ENCODE peak calls at places on chromosomes 12 and 14, in eight cellular contexts. One of them, this sample, is unnamed.

GRCh38 chr12:82682851-82683261 is 3.9 kb upstream of the TMTC2 start:
- DNase-seq in colonic mucosa: no peak
- DNase-seq in ovary: no peak
- DNase-seq in CD4-positive, CD25-positive, alpha-beta regulatory T cell: no peak
- DNase-seq in psoas muscle: no peak
- DNase-seq in IMR-90: no peak
- DNase-seq in CD4-positive, alpha-beta memory T cell: no peak
- DNase-seq in CD4-positive, alpha-beta T cell: no peak
- DNase-seq in this sample: no peak

GRCh38 chr12:122983789-122984515 is 3.5 kb downstream of the ARL6IP4 start:
- DNase-seq in colonic mucosa: no peak
- DNase-seq in ovary: peak
- DNase-seq in CD4-positive, CD25-positive, alpha-beta regulatory T cell: no peak
- DNase-seq in psoas muscle: no peak
- DNase-seq in IMR-90: no peak
- DNase-seq in CD4-positive, alpha-beta memory T cell: no peak
- DNase-seq in CD4-positive, alpha-beta T cell: no peak
- DNase-seq in this sample: no peak

GRCh38 chr12:107845980-107846659 is 71.6 kb downstream of the ASCL4 start:
- DNase-seq in colonic mucosa: no peak
- DNase-seq in ovary: no peak
- DNase-seq in CD4-positive, CD25-positive, alpha-beta regulatory T cell: no peak
- DNase-seq in psoas muscle: no peak
- DNase-seq in IMR-90: no peak
- DNase-seq in CD4-positive, alpha-beta memory T cell: no peak
- DNase-seq in CD4-positive, alpha-beta T cell: no peak
- DNase-seq in this sample: peak

GRCh38 chr14:74940956-74941565 is 14.3 kb downstream of the PGF start:
- DNase-seq in colonic mucosa: no peak
- DNase-seq in ovary: no peak
- DNase-seq in CD4-positive, CD25-positive, alpha-beta regulatory T cell: no peak
- DNase-seq in psoas muscle: no peak
- DNase-seq in IMR-90: no peak
- DNase-seq in CD4-positive, alpha-beta memory T cell: no peak
- DNase-seq in CD4-positive, alpha-beta T cell: no peak
- DNase-seq in this sample: no peak

GRCh38 chr14:35533357-35534129 is 421 bp upstream of the INSM2 start:
- DNase-seq in colonic mucosa: peak
- DNase-seq in ovary: peak
- DNase-seq in CD4-positive, CD25-positive, alpha-beta regulatory T cell: peak
- DNase-seq in psoas muscle: peak
- DNase-seq in IMR-90: peak
- DNase-seq in CD4-positive, alpha-beta memory T cell: peak
- DNase-seq in CD4-positive, alpha-beta T cell: peak
- DNase-seq in this sample: peak

GRCh38 chr12:42084522-42084921 is 60.2 kb downstream of the GXYLT1 start:
- DNase-seq in colonic mucosa: no peak
- DNase-seq in ovary: no peak
- DNase-seq in CD4-positive, CD25-positive, alpha-beta regulatory T cell: no peak
- DNase-seq in psoas muscle: no peak
- DNase-seq in IMR-90: peak
- DNase-seq in CD4-positive, alpha-beta memory T cell: no peak
- DNase-seq in CD4-positive, alpha-beta T cell: no peak
- DNase-seq in this sample: no peak

GRCh38 chr12:119642986-119643385 is 24.9 kb upstream of the PRKAB1 start:
- DNase-seq in colonic mucosa: no peak
- DNase-seq in ovary: no peak
- DNase-seq in CD4-positive, CD25-positive, alpha-beta regulatory T cell: no peak
- DNase-seq in psoas muscle: no peak
- DNase-seq in IMR-90: no peak
- DNase-seq in CD4-positive, alpha-beta memory T cell: no peak
- DNase-seq in CD4-positive, alpha-beta T cell: no peak
- DNase-seq in this sample: no peak

GRCh38 chr14:72443991-72444431 is 449.9 kb downstream of the DPF3 start:
- DNase-seq in colonic mucosa: no peak
- DNase-seq in ovary: no peak
- DNase-seq in CD4-positive, CD25-positive, alpha-beta regulatory T cell: peak
- DNase-seq in psoas muscle: no peak
- DNase-seq in IMR-90: no peak
- DNase-seq in CD4-positive, alpha-beta memory T cell: peak
- DNase-seq in CD4-positive, alpha-beta T cell: no peak
- DNase-seq in this sample: no peak

GRCh38 chr14:104639889-104640548 is 35.4 kb upstream of the TMEM179 start:
- DNase-seq in colonic mucosa: peak
- DNase-seq in ovary: peak
- DNase-seq in CD4-positive, CD25-positive, alpha-beta regulatory T cell: peak
- DNase-seq in psoas muscle: peak
- DNase-seq in IMR-90: peak
- DNase-seq in CD4-positive, alpha-beta memory T cell: peak
- DNase-seq in CD4-positive, alpha-beta T cell: peak
- DNase-seq in this sample: peak

GRCh38 chr12:113470871-113471618 is 626 bp downstream of the LHX5 start:
- DNase-seq in colonic mucosa: no peak
- DNase-seq in ovary: no peak
- DNase-seq in CD4-positive, CD25-positive, alpha-beta regulatory T cell: no peak
- DNase-seq in psoas muscle: no peak
- DNase-seq in IMR-90: no peak
- DNase-seq in CD4-positive, alpha-beta memory T cell: no peak
- DNase-seq in CD4-positive, alpha-beta T cell: no peak
- DNase-seq in this sample: no peak

GRCh38 chr12:108457006-108457733 is 57.9 kb upstream of the FICD start:
- DNase-seq in colonic mucosa: no peak
- DNase-seq in ovary: no peak
- DNase-seq in CD4-positive, CD25-positive, alpha-beta regulatory T cell: peak
- DNase-seq in psoas muscle: no peak
- DNase-seq in IMR-90: peak
- DNase-seq in CD4-positive, alpha-beta memory T cell: peak
- DNase-seq in CD4-positive, alpha-beta T cell: no peak
- DNase-seq in this sample: peak

GRCh38 chr14:94391284-94391914 is 3.0 kb upstream of the SERPINA1 start:
- DNase-seq in colonic mucosa: no peak
- DNase-seq in ovary: no peak
- DNase-seq in CD4-positive, CD25-positive, alpha-beta regulatory T cell: no peak
- DNase-seq in psoas muscle: no peak
- DNase-seq in IMR-90: no peak
- DNase-seq in CD4-positive, alpha-beta memory T cell: no peak
- DNase-seq in CD4-positive, alpha-beta T cell: no peak
- DNase-seq in this sample: no peak

GRCh38 chr12:63862187-63863107 is 17.9 kb downstream of the SRGAP1 start:
- DNase-seq in colonic mucosa: peak
- DNase-seq in ovary: no peak
- DNase-seq in CD4-positive, CD25-positive, alpha-beta regulatory T cell: no peak
- DNase-seq in psoas muscle: no peak
- DNase-seq in IMR-90: no peak
- DNase-seq in CD4-positive, alpha-beta memory T cell: no peak
- DNase-seq in CD4-positive, alpha-beta T cell: no peak
- DNase-seq in this sample: no peak

DNA sequence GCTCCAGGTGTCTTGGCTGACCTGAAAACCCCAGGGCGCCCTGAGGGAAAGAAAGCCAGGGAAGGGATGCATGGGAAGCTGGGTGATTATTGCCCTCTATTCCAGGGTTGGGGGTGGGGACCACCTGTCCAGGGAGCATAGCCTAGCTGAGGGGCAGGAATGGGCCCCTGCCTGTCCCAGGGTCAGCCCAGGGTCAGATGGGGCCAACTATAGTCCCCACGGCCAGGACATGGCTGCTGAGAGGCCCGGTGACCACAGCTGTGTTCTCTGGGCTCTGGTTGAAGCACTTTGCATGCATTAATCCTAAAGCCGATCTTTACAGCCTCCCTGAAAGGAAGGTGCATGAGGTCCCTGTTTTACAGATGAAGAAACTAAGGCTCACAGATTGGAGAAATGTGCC is 30.1 kb upstream of the ZFP36L1 start:
- DNase-seq in colonic mucosa: no peak
- DNase-seq in ovary: no peak
- DNase-seq in CD4-positive, CD25-positive, alpha-beta regulatory T cell: no peak
- DNase-seq in psoas muscle: no peak
- DNase-seq in IMR-90: no peak
- DNase-seq in CD4-positive, alpha-beta memory T cell: no peak
- DNase-seq in CD4-positive, alpha-beta T cell: no peak
- DNase-seq in this sample: no peak
- H3K27ac ChIP-seq in colonic mucosa: no peak
- H3K27ac ChIP-seq in ovary: no peak
- H3K27ac ChIP-seq in CD4-positive, CD25-positive, alpha-beta regulatory T cell: no peak
- H3K27ac ChIP-seq in psoas muscle: no peak
- H3K27ac ChIP-seq in IMR-90: no peak
- H3K27ac ChIP-seq in CD4-positive, alpha-beta memory T cell: no peak
- H3K27ac ChIP-seq in CD4-positive, alpha-beta T cell: no peak
- H3K27ac ChIP-seq in this sample: peak

GRCh38 chr12:53044896-53045571 is 4.8 kb upstream of the TNS2 start:
- DNase-seq in colonic mucosa: no peak
- DNase-seq in ovary: no peak
- DNase-seq in CD4-positive, CD25-positive, alpha-beta regulatory T cell: no peak
- DNase-seq in psoas muscle: peak
- DNase-seq in IMR-90: no peak
- DNase-seq in CD4-positive, alpha-beta memory T cell: no peak
- DNase-seq in CD4-positive, alpha-beta T cell: no peak
- DNase-seq in this sample: no peak
- H3K27ac ChIP-seq in colonic mucosa: peak
- H3K27ac ChIP-seq in ovary: peak
- H3K27ac ChIP-seq in CD4-positive, CD25-positive, alpha-beta regulatory T cell: no peak
- H3K27ac ChIP-seq in psoas muscle: peak
- H3K27ac ChIP-seq in IMR-90: no peak
- H3K27ac ChIP-seq in CD4-positive, alpha-beta memory T cell: no peak
- H3K27ac ChIP-seq in CD4-positive, alpha-beta T cell: no peak
- H3K27ac ChIP-seq in this sample: peak

DNA sequence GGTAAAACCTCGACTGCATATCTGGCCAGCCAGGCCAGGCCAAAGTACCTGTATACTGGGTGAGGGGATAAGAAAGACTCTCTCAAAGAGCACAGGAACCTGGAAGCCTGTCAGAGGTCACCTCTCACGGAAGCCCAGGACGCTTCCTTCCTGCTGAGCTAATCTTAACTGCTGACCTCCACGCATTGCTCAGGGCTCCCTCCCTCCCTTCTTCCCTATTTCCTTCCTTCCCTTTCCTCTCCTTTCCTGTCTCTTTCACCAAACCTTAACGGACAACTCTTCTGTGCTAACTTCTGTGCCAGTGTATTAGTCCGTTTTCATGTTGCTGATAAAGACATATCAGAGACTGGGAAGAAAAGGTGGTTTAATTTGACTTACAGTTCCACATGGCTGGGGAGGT is 14.8 kb upstream of the RNASE10 start:
- DNase-seq in colonic mucosa: no peak
- DNase-seq in ovary: no peak
- DNase-seq in CD4-positive, CD25-positive, alpha-beta regulatory T cell: no peak
- DNase-seq in psoas muscle: no peak
- DNase-seq in IMR-90: no peak
- DNase-seq in CD4-positive, alpha-beta memory T cell: no peak
- DNase-seq in CD4-positive, alpha-beta T cell: no peak
- DNase-seq in this sample: no peak
- H3K27ac ChIP-seq in colonic mucosa: no peak
- H3K27ac ChIP-seq in ovary: no peak
- H3K27ac ChIP-seq in CD4-positive, CD25-positive, alpha-beta regulatory T cell: no peak
- H3K27ac ChIP-seq in psoas muscle: no peak
- H3K27ac ChIP-seq in IMR-90: no peak
- H3K27ac ChIP-seq in CD4-positive, alpha-beta memory T cell: peak
- H3K27ac ChIP-seq in CD4-positive, alpha-beta T cell: no peak
- H3K27ac ChIP-seq in this sample: no peak

GRCh38 chr12:79563021-79563739 is 127.6 kb downstream of the PAWR start:
- DNase-seq in colonic mucosa: no peak
- DNase-seq in ovary: no peak
- DNase-seq in CD4-positive, CD25-positive, alpha-beta regulatory T cell: no peak
- DNase-seq in psoas muscle: no peak
- DNase-seq in IMR-90: no peak
- DNase-seq in CD4-positive, alpha-beta memory T cell: no peak
- DNase-seq in CD4-positive, alpha-beta T cell: no peak
- DNase-seq in this sample: no peak

GRCh38 chr12:79569679-79570078 is 121.1 kb downstream of the PAWR start:
- DNase-seq in colonic mucosa: no peak
- DNase-seq in ovary: no peak
- DNase-seq in CD4-positive, CD25-positive, alpha-beta regulatory T cell: no peak
- DNase-seq in psoas muscle: no peak
- DNase-seq in IMR-90: no peak
- DNase-seq in CD4-positive, alpha-beta memory T cell: no peak
- DNase-seq in CD4-positive, alpha-beta T cell: no peak
- DNase-seq in this sample: no peak

GRCh38 chr12:79567164-79567563 is 123.6 kb downstream of the PAWR start:
- DNase-seq in colonic mucosa: no peak
- DNase-seq in ovary: no peak
- DNase-seq in CD4-positive, CD25-positive, alpha-beta regulatory T cell: no peak
- DNase-seq in psoas muscle: no peak
- DNase-seq in IMR-90: no peak
- DNase-seq in CD4-positive, alpha-beta memory T cell: no peak
- DNase-seq in CD4-positive, alpha-beta T cell: no peak
- DNase-seq in this sample: no peak

GRCh38 chr12:79561401-79562132 is 129.2 kb downstream of the PAWR start:
- DNase-seq in colonic mucosa: no peak
- DNase-seq in ovary: no peak
- DNase-seq in CD4-positive, CD25-positive, alpha-beta regulatory T cell: no peak
- DNase-seq in psoas muscle: no peak
- DNase-seq in IMR-90: no peak
- DNase-seq in CD4-positive, alpha-beta memory T cell: no peak
- DNase-seq in CD4-positive, alpha-beta T cell: no peak
- DNase-seq in this sample: no peak

GRCh38 chr12:79566452-79566851 is 124.3 kb downstream of the PAWR start:
- DNase-seq in colonic mucosa: no peak
- DNase-seq in ovary: no peak
- DNase-seq in CD4-positive, CD25-positive, alpha-beta regulatory T cell: no peak
- DNase-seq in psoas muscle: no peak
- DNase-seq in IMR-90: peak
- DNase-seq in CD4-positive, alpha-beta memory T cell: no peak
- DNase-seq in CD4-positive, alpha-beta T cell: no peak
- DNase-seq in this sample: peak
- H3K27ac ChIP-seq in colonic mucosa: peak
- H3K27ac ChIP-seq in ovary: no peak
- H3K27ac ChIP-seq in CD4-positive, CD25-positive, alpha-beta regulatory T cell: no peak
- H3K27ac ChIP-seq in psoas muscle: no peak
- H3K27ac ChIP-seq in IMR-90: no peak
- H3K27ac ChIP-seq in CD4-positive, alpha-beta memory T cell: no peak
- H3K27ac ChIP-seq in CD4-positive, alpha-beta T cell: no peak
- H3K27ac ChIP-seq in this sample: no peak

GRCh38 chr12:3250034-3250433 is 172.9 kb downstream of the TSPAN9 start:
- DNase-seq in colonic mucosa: no peak
- DNase-seq in ovary: no peak
- DNase-seq in CD4-positive, CD25-positive, alpha-beta regulatory T cell: no peak
- DNase-seq in psoas muscle: no peak
- DNase-seq in IMR-90: no peak
- DNase-seq in CD4-positive, alpha-beta memory T cell: no peak
- DNase-seq in CD4-positive, alpha-beta T cell: no peak
- DNase-seq in this sample: no peak

GRCh38 chr12:3250576-3250975 is 173.4 kb downstream of the TSPAN9 start:
- DNase-seq in colonic mucosa: no peak
- DNase-seq in ovary: no peak
- DNase-seq in CD4-positive, CD25-positive, alpha-beta regulatory T cell: no peak
- DNase-seq in psoas muscle: peak
- DNase-seq in IMR-90: no peak
- DNase-seq in CD4-positive, alpha-beta memory T cell: no peak
- DNase-seq in CD4-positive, alpha-beta T cell: no peak
- DNase-seq in this sample: no peak

GRCh38 chr12:3251067-3251466 is 173.9 kb downstream of the TSPAN9 start:
- DNase-seq in colonic mucosa: no peak
- DNase-seq in ovary: no peak
- DNase-seq in CD4-positive, CD25-positive, alpha-beta regulatory T cell: no peak
- DNase-seq in psoas muscle: peak
- DNase-seq in IMR-90: no peak
- DNase-seq in CD4-positive, alpha-beta memory T cell: no peak
- DNase-seq in CD4-positive, alpha-beta T cell: no peak
- DNase-seq in this sample: no peak

GRCh38 chr12:3247596-3248270 is 170.6 kb downstream of the TSPAN9 start:
- DNase-seq in colonic mucosa: no peak
- DNase-seq in ovary: no peak
- DNase-seq in CD4-positive, CD25-positive, alpha-beta regulatory T cell: no peak
- DNase-seq in psoas muscle: no peak
- DNase-seq in IMR-90: no peak
- DNase-seq in CD4-positive, alpha-beta memory T cell: no peak
- DNase-seq in CD4-positive, alpha-beta T cell: no peak
- DNase-seq in this sample: no peak

GRCh38 chr12:3249081-3249800 is 172.1 kb downstream of the TSPAN9 start:
- DNase-seq in colonic mucosa: no peak
- DNase-seq in ovary: no peak
- DNase-seq in CD4-positive, CD25-positive, alpha-beta regulatory T cell: no peak
- DNase-seq in psoas muscle: no peak
- DNase-seq in IMR-90: no peak
- DNase-seq in CD4-positive, alpha-beta memory T cell: no peak
- DNase-seq in CD4-positive, alpha-beta T cell: no peak
- DNase-seq in this sample: no peak
- H3K27ac ChIP-seq in colonic mucosa: no peak
- H3K27ac ChIP-seq in ovary: no peak
- H3K27ac ChIP-seq in CD4-positive, CD25-positive, alpha-beta regulatory T cell: no peak
- H3K27ac ChIP-seq in psoas muscle: peak
- H3K27ac ChIP-seq in IMR-90: no peak
- H3K27ac ChIP-seq in CD4-positive, alpha-beta memory T cell: no peak
- H3K27ac ChIP-seq in CD4-positive, alpha-beta T cell: no peak
- H3K27ac ChIP-seq in this sample: no peak

This sample was measured in RWPE1.